ENCODE peak calls at places on chromosomes 3 and 15, in nine cellular contexts. N, E, Z, R, I, P, G, X and C are unnamed samples.
A peak's percentile ranks its signal among the peaks of the same experiment; 100 is the strongest.

GRCh38 chr15:66389098-66389858 is 2.6 kb downstream of the MAP2K1 start:
- DNase-seq in N (no peak), E (no peak), Z (no peak), R (no peak), I (no peak), P (no peak), G (no peak), X (no peak), C (no peak)

GRCh38 chr15:64224508-64224907 is 61.7 kb upstream of the PPIB start:
- DNase-seq in N (peak; percentile 89), E (no peak), Z (no peak), R (peak; percentile 29), I (no peak), P (no peak), G (peak; percentile 36), X (no peak), C (no peak)

GRCh38 chr3:78751266-78751665 is 1016.5 kb downstream of the ROBO1 start:
- DNase-seq in N (no peak), E (peak; percentile 66), Z (no peak), R (no peak), I (no peak), P (no peak), G (no peak), X (no peak), C (no peak)

GRCh38 chr15:37106490-37107001 is 6.2 kb upstream of the MEIS2 start:
- DNase-seq in N (peak; percentile 68), E (peak; percentile 36), Z (peak; percentile 72), R (no peak), I (peak; percentile 67), P (no peak), G (peak; percentile 80), X (peak; percentile 75), C (peak; percentile 60)

GRCh38 chr3:127456471-127457093 is 134.0 kb downstream of the TPRA1 start:
- DNase-seq in N (peak; percentile 22), E (peak; percentile 89), Z (no peak), R (peak; percentile 64), I (peak; percentile 34), P (no peak), G (no peak), X (peak; percentile 81), C (peak; percentile 66)

GRCh38 chr3:19346734-19347133 is 198.4 kb downstream of the KCNH8 start:
- DNase-seq in N (no peak), E (no peak), Z (no peak), R (no peak), I (no peak), P (no peak), G (no peak), X (no peak), C (no peak)

GRCh38 chr3:54899273-54899672 is 28.6 kb downstream of the LRTM1 start:
- DNase-seq in N (no peak), E (no peak), Z (no peak), R (no peak), I (no peak), P (no peak), G (no peak), X (no peak), C (no peak)

GRCh38 chr3:155018621-155019330 is 61.3 kb upstream of the MME start:
- DNase-seq in N (peak; percentile 42), E (peak; percentile 93), Z (no peak), R (no peak), I (no peak), P (no peak), G (no peak), X (no peak), C (no peak)

GRCh38 chr3:21542656-21543379 is 208.2 kb downstream of the ZNF385D start:
- DNase-seq in N (no peak), E (no peak), Z (no peak), R (no peak), I (no peak), P (no peak), G (no peak), X (no peak), C (no peak)

GRCh38 chr3:28114893-28115292 is 126.5 kb upstream of the CMC1 start:
- DNase-seq in N (no peak), E (no peak), Z (no peak), R (no peak), I (no peak), P (no peak), G (no peak), X (no peak), C (no peak)

DNA sequence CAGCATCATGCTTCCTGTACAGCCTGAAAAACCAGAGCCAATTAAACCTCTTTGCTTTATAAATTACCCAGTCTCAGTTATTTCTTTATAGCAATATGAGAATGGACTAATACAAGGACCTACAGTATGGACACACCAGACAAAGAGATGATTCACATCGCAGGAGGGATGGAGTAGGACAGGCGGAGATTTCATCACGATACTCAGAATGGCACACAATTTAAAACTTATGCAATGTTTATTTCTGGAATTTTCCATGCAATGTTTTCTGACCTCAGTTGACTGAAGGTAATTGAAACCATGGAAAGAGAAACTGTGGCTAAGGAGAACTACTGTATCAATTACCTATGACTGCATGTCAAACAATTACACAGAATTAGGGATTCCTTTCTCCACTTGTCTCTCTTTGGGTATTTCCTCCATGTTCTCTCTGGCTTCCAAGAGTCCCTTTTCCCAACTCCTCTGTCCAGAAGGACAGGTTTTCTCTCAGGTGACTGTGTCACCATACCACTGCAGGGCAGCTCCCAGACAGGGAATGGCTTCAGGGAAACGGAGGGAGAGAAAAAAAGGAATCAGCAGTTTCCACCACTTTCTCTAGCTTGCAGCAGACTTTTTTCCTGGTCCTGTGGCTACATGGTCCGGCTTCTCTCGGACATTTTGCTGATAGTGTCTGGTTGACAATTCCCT is 3.0 kb upstream of the ANO10 start:
- DNase-seq in N (peak; percentile 5), E (peak; percentile 38), Z (no peak), R (no peak), I (no peak), P (no peak), G (no peak), X (no peak), C (no peak)
- H3K4me3 ChIP-seq in N (no peak overlapping the region), E (no peak overlapping the region), Z (no peak overlapping the region), R (no peak overlapping the region), I (no peak overlapping the region), P (no peak overlapping the region), G (no peak overlapping the region), X (no peak overlapping the region), C (no peak overlapping the region)

GRCh38 chr3:12808587-12808986 is 12.1 kb downstream of the CAND2 start:
- DNase-seq in N (no peak), E (no peak), Z (no peak), R (no peak), I (no peak), P (no peak), G (no peak), X (no peak), C (no peak)

GRCh38 chr3:12809001-12809400 is 12.5 kb downstream of the CAND2 start:
- DNase-seq in N (no peak), E (no peak), Z (no peak), R (no peak), I (no peak), P (no peak), G (no peak), X (no peak), C (no peak)

GRCh38 chr3:12810963-12811362 is 14.5 kb downstream of the CAND2 start:
- DNase-seq in N (no peak), E (no peak), Z (no peak), R (no peak), I (no peak), P (no peak), G (no peak), X (no peak), C (no peak)

GRCh38 chr3:12809435-12809834 is 13.0 kb downstream of the CAND2 start:
- DNase-seq in N (no peak), E (no peak), Z (no peak), R (no peak), I (no peak), P (no peak), G (no peak), X (no peak), C (no peak)

DNA sequence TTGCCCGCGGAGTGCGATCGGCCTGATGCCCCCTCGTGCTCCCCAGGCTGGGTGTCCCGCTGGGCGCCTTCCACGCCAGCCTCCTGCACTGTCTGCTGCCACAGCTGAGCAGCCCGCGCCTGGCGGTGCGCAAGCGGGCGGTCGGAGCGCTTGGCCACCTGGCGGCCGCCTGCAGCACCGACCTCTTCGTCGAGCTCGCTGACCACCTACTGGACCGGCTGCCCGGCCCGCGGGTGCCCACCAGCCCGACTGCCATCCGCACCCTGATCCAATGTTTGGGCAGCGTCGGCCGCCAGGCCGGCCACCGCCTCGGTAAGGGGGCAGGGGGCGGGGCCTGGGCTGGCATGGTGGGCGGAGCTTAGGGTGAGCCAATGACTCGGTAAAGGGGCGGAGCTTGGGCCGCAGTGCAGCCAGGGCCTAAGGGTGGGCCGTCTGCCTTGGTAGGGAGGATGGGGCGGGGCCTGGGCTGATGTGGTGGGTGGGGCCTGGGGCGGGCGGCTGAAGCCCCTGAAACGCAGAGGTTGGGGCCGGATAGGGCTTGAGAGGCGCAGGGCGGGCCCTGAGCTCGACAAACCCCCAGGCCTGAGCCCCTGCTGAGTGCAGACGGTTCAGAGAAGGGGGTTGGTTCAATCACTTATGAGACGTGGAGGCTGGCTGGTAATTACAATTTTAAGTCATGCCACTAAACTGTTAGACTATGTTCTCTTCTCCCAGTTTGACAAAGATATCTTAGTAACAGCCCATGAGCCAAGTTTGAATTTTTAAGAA is 13.7 kb downstream of the CAND2 start:
- DNase-seq in N (peak; percentile 94), E (peak; percentile 88), Z (peak; percentile 96), R (peak; percentile 85), I (peak; percentile 98), P (peak; percentile 96), G (peak; percentile 99), X (peak; percentile 100), C (peak; percentile 99)
- H3K4me3 ChIP-seq in N (peak overlapping the region; percentile 79), E (peak overlapping the region; percentile 52), Z (peak overlapping the region; percentile 31), R (peak overlapping the region; percentile 49), I (peak overlapping the region; percentile 38), P (peak overlapping the region; percentile 48), G (peak overlapping the region; percentile 18), X (peak overlapping the region; percentile 70), C (peak overlapping the region; percentile 47)

GRCh38 chr3:35987386-35987785 is 348.1 kb downstream of the ARPP21 start:
- DNase-seq in N (no peak), E (no peak), Z (no peak), R (no peak), I (no peak), P (no peak), G (no peak), X (no peak), C (no peak)
- H3K4me3 ChIP-seq in N (no peak overlapping the region), E (no peak overlapping the region), Z (no peak overlapping the region), R (no peak overlapping the region), I (no peak overlapping the region), P (no peak overlapping the region), G (no peak overlapping the region), X (no peak overlapping the region), C (no peak overlapping the region)

DNA sequence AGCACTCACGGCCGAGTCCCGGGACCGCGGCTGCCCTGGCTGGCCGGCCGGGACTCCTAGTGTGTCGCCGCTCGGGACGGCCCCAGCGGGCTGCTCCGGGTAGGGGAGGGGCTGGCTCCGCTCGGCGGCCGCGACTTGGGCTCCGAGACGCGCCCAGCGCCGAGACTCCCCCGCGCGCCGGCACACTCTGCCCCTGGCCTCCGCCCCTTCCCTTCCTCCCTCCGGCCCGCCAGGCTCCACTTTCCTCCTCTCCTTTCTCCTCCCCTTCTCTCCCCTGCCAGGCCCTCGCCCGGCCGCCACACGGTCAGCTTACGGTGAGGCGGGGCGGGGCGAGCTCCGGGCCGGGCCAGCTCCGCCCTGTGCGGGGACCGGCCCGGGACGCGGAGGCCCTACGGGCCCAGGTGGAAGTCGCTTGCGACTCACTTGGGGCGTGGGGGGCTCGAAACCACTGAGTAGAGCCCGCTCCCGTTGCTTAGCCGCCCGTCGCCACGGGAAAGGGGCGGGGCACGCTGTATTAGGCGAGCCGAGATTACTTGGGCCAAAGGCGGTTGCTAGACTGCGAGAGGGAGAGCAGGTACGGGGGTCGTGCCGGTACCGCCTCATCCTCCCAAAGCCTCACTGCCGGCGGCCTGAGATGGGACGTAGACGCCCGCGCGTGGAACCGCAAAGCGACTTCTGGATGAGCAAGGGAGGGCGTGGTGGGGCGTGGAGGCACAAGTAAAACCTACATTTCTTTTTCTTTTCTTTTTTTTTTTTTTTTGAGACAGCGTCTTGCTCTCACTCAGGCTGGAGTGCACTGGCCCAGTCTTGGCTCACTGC is at the start of gene ITGB5:
- DNase-seq in N (peak; percentile 65), E (peak; percentile 67), Z (peak; percentile 84), R (peak; percentile 76), I (peak; percentile 81), P (peak; percentile 79), G (peak; percentile 90), X (peak; percentile 93), C (peak; percentile 88)
- H3K4me3 ChIP-seq in N (peak within 1 kb of the TSS; percentile 69), E (peak within 1 kb of the TSS; percentile 53), Z (peak within 1 kb of the TSS; percentile 51), R (peak within 1 kb of the TSS; percentile 61), I (peak within 1 kb of the TSS; percentile 90), P (peak within 1 kb of the TSS; percentile 68), G (peak within 1 kb of the TSS; percentile 96), X (peak within 1 kb of the TSS; percentile 87), C (peak within 1 kb of the TSS; percentile 86)